ENCODE peak calls at places on chromosomes 5 and 9, in seven cellular contexts. One of them, this sample, is unnamed.
A peak's percentile ranks its signal among the peaks of the same experiment; 100 is the strongest.

GRCh38 chr5:132233811-132234683 is 6.4 kb upstream of the P4HA2 start:
- DNase-seq in lung: no peak
- DNase-seq in esophagus squamous epithelium: no peak
- DNase-seq in CD14-positive monocyte: peak; percentile 22
- DNase-seq in fibroblast of pulmonary artery: no peak
- DNase-seq in CD8-positive, alpha-beta T cell: no peak
- DNase-seq in right atrium auricular region: no peak
- DNase-seq in this sample: no peak

GRCh38 chr5:99900302-99900811 is 634.8 kb upstream of the FAM174A start:
- DNase-seq in lung: no peak
- DNase-seq in esophagus squamous epithelium: no peak
- DNase-seq in CD14-positive monocyte: no peak
- DNase-seq in fibroblast of pulmonary artery: peak; percentile 13
- DNase-seq in CD8-positive, alpha-beta T cell: no peak
- DNase-seq in right atrium auricular region: no peak
- DNase-seq in this sample: no peak

GRCh38 chr9:115414561-115414960 is 296.6 kb upstream of the TNC start:
- DNase-seq in lung: no peak
- DNase-seq in esophagus squamous epithelium: no peak
- DNase-seq in CD14-positive monocyte: no peak
- DNase-seq in fibroblast of pulmonary artery: no peak
- DNase-seq in CD8-positive, alpha-beta T cell: no peak
- DNase-seq in right atrium auricular region: no peak
- DNase-seq in this sample: no peak

GRCh38 chr5:76546497-76547102 is 76.6 kb downstream of the F2RL2 start:
- DNase-seq in lung: no peak
- DNase-seq in esophagus squamous epithelium: no peak
- DNase-seq in CD14-positive monocyte: no peak
- DNase-seq in fibroblast of pulmonary artery: no peak
- DNase-seq in CD8-positive, alpha-beta T cell: no peak
- DNase-seq in right atrium auricular region: no peak
- DNase-seq in this sample: no peak

GRCh38 chr5:172860520-172861443 is 26.7 kb downstream of the ERGIC1 start:
- DNase-seq in lung: peak; percentile 74
- DNase-seq in esophagus squamous epithelium: no peak
- DNase-seq in CD14-positive monocyte: no peak
- DNase-seq in fibroblast of pulmonary artery: peak; percentile 71
- DNase-seq in CD8-positive, alpha-beta T cell: no peak
- DNase-seq in right atrium auricular region: peak; percentile 94
- DNase-seq in this sample: no peak

GRCh38 chr5:149597618-149598017 is 16.3 kb downstream of the ARHGEF37 start:
- DNase-seq in lung: no peak
- DNase-seq in esophagus squamous epithelium: no peak
- DNase-seq in CD14-positive monocyte: no peak
- DNase-seq in fibroblast of pulmonary artery: no peak
- DNase-seq in CD8-positive, alpha-beta T cell: no peak
- DNase-seq in right atrium auricular region: no peak
- DNase-seq in this sample: no peak

GRCh38 chr5:71932649-71933338 is 174.5 kb upstream of the MAP1B start:
- DNase-seq in lung: peak; percentile 40
- DNase-seq in esophagus squamous epithelium: no peak
- DNase-seq in CD14-positive monocyte: no peak
- DNase-seq in fibroblast of pulmonary artery: peak; percentile 94
- DNase-seq in CD8-positive, alpha-beta T cell: no peak
- DNase-seq in right atrium auricular region: peak; percentile 75
- DNase-seq in this sample: no peak

GRCh38 chr9:128809036-128809599 is 9.2 kb upstream of the ENDOG start:
- DNase-seq in lung: no peak
- DNase-seq in esophagus squamous epithelium: no peak
- DNase-seq in CD14-positive monocyte: no peak
- DNase-seq in fibroblast of pulmonary artery: no peak
- DNase-seq in CD8-positive, alpha-beta T cell: no peak
- DNase-seq in right atrium auricular region: no peak
- DNase-seq in this sample: no peak

GRCh38 chr9:116686693-116687073 is 422 bp upstream of the TRIM32 start:
- DNase-seq in lung: no peak
- DNase-seq in esophagus squamous epithelium: no peak
- DNase-seq in CD14-positive monocyte: no peak
- DNase-seq in fibroblast of pulmonary artery: no peak
- DNase-seq in CD8-positive, alpha-beta T cell: no peak
- DNase-seq in right atrium auricular region: no peak
- DNase-seq in this sample: no peak

GRCh38 chr9:6955251-6955921 is 197.6 kb downstream of the KDM4C start:
- DNase-seq in lung: no peak
- DNase-seq in esophagus squamous epithelium: no peak
- DNase-seq in CD14-positive monocyte: no peak
- DNase-seq in fibroblast of pulmonary artery: peak; percentile 78
- DNase-seq in CD8-positive, alpha-beta T cell: no peak
- DNase-seq in right atrium auricular region: no peak
- DNase-seq in this sample: no peak

GRCh38 chr5:76202182-76202581 is 119.0 kb downstream of the SV2C start:
- DNase-seq in lung: no peak
- DNase-seq in esophagus squamous epithelium: no peak
- DNase-seq in CD14-positive monocyte: no peak
- DNase-seq in fibroblast of pulmonary artery: no peak
- DNase-seq in CD8-positive, alpha-beta T cell: no peak
- DNase-seq in right atrium auricular region: no peak
- DNase-seq in this sample: no peak

GRCh38 chr9:130444565-130445221 is at the start of gene ASS1:
- DNase-seq in lung: peak; percentile 78
- DNase-seq in esophagus squamous epithelium: no peak
- DNase-seq in CD14-positive monocyte: no peak
- DNase-seq in fibroblast of pulmonary artery: peak; percentile 35
- DNase-seq in CD8-positive, alpha-beta T cell: peak; percentile 21
- DNase-seq in right atrium auricular region: peak; percentile 77
- DNase-seq in this sample: no peak

GRCh38 chr5:62691946-62692345 is 113.3 kb downstream of the LRRC70 start:
- DNase-seq in lung: no peak
- DNase-seq in esophagus squamous epithelium: no peak
- DNase-seq in CD14-positive monocyte: no peak
- DNase-seq in fibroblast of pulmonary artery: no peak
- DNase-seq in CD8-positive, alpha-beta T cell: no peak
- DNase-seq in right atrium auricular region: no peak
- DNase-seq in this sample: no peak

GRCh38 chr5:103033696-103034095 is 86.2 kb downstream of the GIN1 start:
- DNase-seq in lung: no peak
- DNase-seq in esophagus squamous epithelium: no peak
- DNase-seq in CD14-positive monocyte: peak; percentile 39
- DNase-seq in fibroblast of pulmonary artery: no peak
- DNase-seq in CD8-positive, alpha-beta T cell: no peak
- DNase-seq in right atrium auricular region: no peak
- DNase-seq in this sample: no peak

GRCh38 chr5:103027267-103027666 is 92.7 kb downstream of the GIN1 start:
- DNase-seq in lung: no peak
- DNase-seq in esophagus squamous epithelium: no peak
- DNase-seq in CD14-positive monocyte: no peak
- DNase-seq in fibroblast of pulmonary artery: no peak
- DNase-seq in CD8-positive, alpha-beta T cell: no peak
- DNase-seq in right atrium auricular region: no peak
- DNase-seq in this sample: no peak

GRCh38 chr5:103035701-103036100 is 84.2 kb downstream of the GIN1 start:
- DNase-seq in lung: no peak
- DNase-seq in esophagus squamous epithelium: no peak
- DNase-seq in CD14-positive monocyte: no peak
- DNase-seq in fibroblast of pulmonary artery: no peak
- DNase-seq in CD8-positive, alpha-beta T cell: no peak
- DNase-seq in right atrium auricular region: no peak
- DNase-seq in this sample: no peak

GRCh38 chr5:103034662-103035392 is 85.1 kb downstream of the GIN1 start:
- DNase-seq in lung: no peak
- DNase-seq in esophagus squamous epithelium: no peak
- DNase-seq in CD14-positive monocyte: no peak
- DNase-seq in fibroblast of pulmonary artery: no peak
- DNase-seq in CD8-positive, alpha-beta T cell: no peak
- DNase-seq in right atrium auricular region: no peak
- DNase-seq in this sample: peak; percentile 69

DNA sequence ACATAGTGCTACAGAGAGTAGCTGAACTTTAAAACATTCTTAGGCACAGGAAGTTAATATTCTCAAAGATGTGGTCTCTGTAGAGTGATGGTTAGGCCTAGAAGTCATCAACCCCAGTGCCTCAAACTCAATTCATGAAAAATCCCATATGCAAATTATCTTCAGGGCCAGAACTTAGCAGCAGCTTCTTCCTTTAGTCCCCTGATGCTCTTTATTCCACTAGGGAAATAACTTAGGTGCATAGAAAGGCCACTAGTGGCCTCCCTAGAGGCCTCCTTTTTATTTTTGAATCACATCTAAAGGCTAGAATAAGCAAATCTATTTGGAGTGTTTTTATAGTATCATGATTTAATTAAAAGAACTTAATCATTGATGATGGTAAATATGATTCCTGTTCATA is 88.3 kb downstream of the GIN1 start:
- DNase-seq in lung: no peak
- DNase-seq in esophagus squamous epithelium: no peak
- DNase-seq in CD14-positive monocyte: no peak
- DNase-seq in fibroblast of pulmonary artery: peak; percentile 21
- DNase-seq in CD8-positive, alpha-beta T cell: no peak
- DNase-seq in right atrium auricular region: no peak
- DNase-seq in this sample: no peak
- TF ChIP-seq CTCF in lung: no peak
- TF ChIP-seq CTCF in esophagus squamous epithelium: peak; percentile 9
- TF ChIP-seq CTCF in CD14-positive monocyte: no peak
- TF ChIP-seq CTCF in fibroblast of pulmonary artery: peak; percentile 60
- TF ChIP-seq CTCF in CD8-positive, alpha-beta T cell: no peak
- TF ChIP-seq CTCF in right atrium auricular region: no peak
- TF ChIP-seq CTCF in this sample: peak; percentile 65

GRCh38 chr9:133342083-133342406 is 5.9 kb downstream of the MED22 start:
- DNase-seq in lung: no peak
- DNase-seq in esophagus squamous epithelium: no peak
- DNase-seq in CD14-positive monocyte: no peak
- DNase-seq in fibroblast of pulmonary artery: no peak
- DNase-seq in CD8-positive, alpha-beta T cell: no peak
- DNase-seq in right atrium auricular region: no peak
- DNase-seq in this sample: no peak
- TF ChIP-seq CTCF in lung: no peak
- TF ChIP-seq CTCF in esophagus squamous epithelium: no peak
- TF ChIP-seq CTCF in CD14-positive monocyte: peak; percentile 35
- TF ChIP-seq CTCF in fibroblast of pulmonary artery: peak; percentile 24
- TF ChIP-seq CTCF in CD8-positive, alpha-beta T cell: no peak
- TF ChIP-seq CTCF in right atrium auricular region: no peak
- TF ChIP-seq CTCF in this sample: peak; percentile 40

GRCh38 chr5:67447732-67448131 is 251.1 kb upstream of the CD180 start:
- DNase-seq in lung: no peak
- DNase-seq in esophagus squamous epithelium: no peak
- DNase-seq in CD14-positive monocyte: no peak
- DNase-seq in fibroblast of pulmonary artery: no peak
- DNase-seq in CD8-positive, alpha-beta T cell: no peak
- DNase-seq in right atrium auricular region: no peak
- DNase-seq in this sample: no peak
- TF ChIP-seq CTCF in lung: no peak
- TF ChIP-seq CTCF in esophagus squamous epithelium: no peak
- TF ChIP-seq CTCF in CD14-positive monocyte: no peak
- TF ChIP-seq CTCF in fibroblast of pulmonary artery: no peak
- TF ChIP-seq CTCF in CD8-positive, alpha-beta T cell: peak; percentile 29
- TF ChIP-seq CTCF in right atrium auricular region: no peak
- TF ChIP-seq CTCF in this sample: no peak

GRCh38 chr5:140822281-140822629 is 842 bp downstream of the PCDHA5 start:
- DNase-seq in lung: no peak
- DNase-seq in esophagus squamous epithelium: no peak
- DNase-seq in CD14-positive monocyte: no peak
- DNase-seq in fibroblast of pulmonary artery: no peak
- DNase-seq in CD8-positive, alpha-beta T cell: no peak
- DNase-seq in right atrium auricular region: no peak
- DNase-seq in this sample: no peak

GRCh38 chr5:140823475-140823874 is 2.1 kb downstream of the PCDHA5 start:
- DNase-seq in lung: no peak
- DNase-seq in esophagus squamous epithelium: no peak
- DNase-seq in CD14-positive monocyte: no peak
- DNase-seq in fibroblast of pulmonary artery: no peak
- DNase-seq in CD8-positive, alpha-beta T cell: no peak
- DNase-seq in right atrium auricular region: no peak
- DNase-seq in this sample: no peak

DNA sequence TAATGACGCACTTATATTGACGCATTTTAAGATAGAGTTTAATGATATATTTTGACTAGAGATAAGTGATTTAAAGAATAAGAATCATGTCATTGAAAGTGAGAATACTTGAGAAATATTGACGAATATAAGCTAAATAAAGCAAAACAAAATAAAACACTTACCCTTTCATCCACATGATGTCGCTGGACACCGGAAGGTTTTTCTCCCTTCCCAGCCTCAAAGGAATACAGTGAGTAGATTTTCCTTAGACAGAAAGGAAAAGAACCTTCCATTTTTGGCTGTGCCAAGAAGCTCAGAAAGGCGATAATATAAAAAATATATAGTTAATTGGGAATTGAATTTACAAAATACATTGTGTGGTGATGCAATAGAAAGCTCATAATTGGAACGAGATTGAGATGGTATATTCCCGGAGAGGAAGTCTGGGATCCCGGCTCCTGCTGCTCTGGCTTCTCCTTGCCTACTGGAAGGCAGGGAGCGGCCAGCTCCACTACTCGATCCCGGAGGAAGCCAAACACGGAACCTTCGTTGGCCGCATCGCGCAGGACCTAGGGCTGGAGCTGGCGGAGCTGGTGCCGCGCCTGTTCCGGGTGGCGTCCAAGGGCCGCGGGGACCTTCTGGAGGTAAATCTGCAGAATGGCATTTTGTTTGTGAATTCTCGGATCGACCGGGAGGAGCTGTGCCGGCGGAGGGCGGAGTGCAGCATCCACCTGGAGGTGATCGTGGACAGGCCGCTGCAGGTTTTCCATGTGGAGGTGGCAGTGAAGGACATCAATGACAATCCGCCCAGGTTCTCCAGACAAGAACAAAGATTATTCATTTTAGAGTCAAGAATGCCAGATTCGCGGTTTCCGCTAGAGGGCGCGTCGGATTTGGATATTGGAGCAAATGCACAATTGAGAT is at the start of gene PCDHA5:
- DNase-seq in lung: no peak
- DNase-seq in esophagus squamous epithelium: no peak
- DNase-seq in CD14-positive monocyte: no peak
- DNase-seq in fibroblast of pulmonary artery: peak; percentile 18
- DNase-seq in CD8-positive, alpha-beta T cell: no peak
- DNase-seq in right atrium auricular region: no peak
- DNase-seq in this sample: no peak
- TF ChIP-seq CTCF in lung: no peak
- TF ChIP-seq CTCF in esophagus squamous epithelium: no peak
- TF ChIP-seq CTCF in CD14-positive monocyte: peak; percentile 20
- TF ChIP-seq CTCF in fibroblast of pulmonary artery: peak; percentile 42
- TF ChIP-seq CTCF in CD8-positive, alpha-beta T cell: no peak
- TF ChIP-seq CTCF in right atrium auricular region: peak; percentile 52
- TF ChIP-seq CTCF in this sample: no peak

GRCh38 chr9:20649381-20649780 is 27.1 kb upstream of the MLLT3 start:
- DNase-seq in lung: no peak
- DNase-seq in esophagus squamous epithelium: no peak
- DNase-seq in CD14-positive monocyte: no peak
- DNase-seq in fibroblast of pulmonary artery: peak; percentile 44
- DNase-seq in CD8-positive, alpha-beta T cell: no peak
- DNase-seq in right atrium auricular region: no peak
- DNase-seq in this sample: no peak
- TF ChIP-seq CTCF in lung: no peak
- TF ChIP-seq CTCF in esophagus squamous epithelium: no peak
- TF ChIP-seq CTCF in CD14-positive monocyte: no peak
- TF ChIP-seq CTCF in fibroblast of pulmonary artery: no peak
- TF ChIP-seq CTCF in CD8-positive, alpha-beta T cell: no peak
- TF ChIP-seq CTCF in right atrium auricular region: no peak
- TF ChIP-seq CTCF in this sample: no peak

This sample was measured in chondrocyte.